ENCODE peak calls at places on chromosome 14, in ten cellular contexts. H, R, A, Z, P, J, O, N, F and I are unnamed samples.

GRCh38 chr14:53108292-53108937 is 44.7 kb downstream of the DDHD1 start:
- DNase-seq in H (no peak), R (no peak), A (no peak), Z (no peak), P (no peak), J (no peak), O (no peak), N (peak), F (no peak), I (no peak)

GRCh38 chr14:70814466-70814865 is 5.2 kb upstream of the MAP3K9 start:
- DNase-seq in H (no peak), R (no peak), A (no peak), Z (no peak), P (no peak), J (no peak), O (no peak), N (peak), F (no peak), I (no peak)

GRCh38 chr14:26385302-26385701 is 212.5 kb downstream of the NOVA1 start:
- DNase-seq in H (no peak), R (no peak), A (no peak), Z (no peak), P (no peak), J (no peak), O (no peak), N (no peak), F (no peak), I (no peak)

GRCh38 chr14:95701846-95702221 is 12.1 kb downstream of the TCL1A start:
- DNase-seq in H (no peak), R (no peak), A (no peak), Z (peak), P (no peak), J (no peak), O (no peak), N (no peak), F (no peak), I (no peak)

GRCh38 chr14:78697341-78697740 is 527.2 kb downstream of the NRXN3 start:
- DNase-seq in H (no peak), R (no peak), A (peak), Z (no peak), P (no peak), J (peak), O (no peak), N (peak), F (peak), I (no peak)

GRCh38 chr14:89269404-89269803 is 147.6 kb downstream of the FOXN3 start:
- DNase-seq in H (no peak), R (no peak), A (no peak), Z (no peak), P (no peak), J (no peak), O (no peak), N (no peak), F (no peak), I (no peak)

GRCh38 chr14:70808402-70809237 is 693 bp downstream of the MAP3K9 start:
- DNase-seq in H (peak), R (no peak), A (peak), Z (no peak), P (peak), J (no peak), O (peak), N (peak), F (peak), I (peak)

GRCh38 chr14:96126339-96126770 is 78.3 kb upstream of the BDKRB2 start:
- DNase-seq in H (no peak), R (no peak), A (no peak), Z (no peak), P (no peak), J (peak), O (no peak), N (peak), F (peak), I (no peak)

GRCh38 chr14:59131926-59132763 is 56.3 kb upstream of the DAAM1 start:
- DNase-seq in H (no peak), R (no peak), A (no peak), Z (no peak), P (no peak), J (no peak), O (no peak), N (no peak), F (no peak), I (no peak)

GRCh38 chr14:21894003-21894897 is 220.6 kb upstream of the OR4E1 start:
- DNase-seq in H (no peak), R (no peak), A (no peak), Z (no peak), P (no peak), J (no peak), O (peak), N (peak), F (no peak), I (no peak)

GRCh38 chr14:79791055-79791732 is 420.1 kb downstream of the DIO2 start:
- DNase-seq in H (no peak), R (no peak), A (no peak), Z (no peak), P (no peak), J (no peak), O (no peak), N (no peak), F (no peak), I (no peak)

GRCh38 chr14:55446127-55446736 is 5.8 kb upstream of the TBPL2 start:
- DNase-seq in H (no peak), R (peak), A (peak), Z (no peak), P (peak), J (peak), O (peak), N (peak), F (peak), I (no peak)

GRCh38 chr14:50070840-50071548 is 45.4 kb downstream of the VCPKMT start:
- DNase-seq in H (no peak), R (no peak), A (no peak), Z (no peak), P (no peak), J (no peak), O (no peak), N (peak), F (peak), I (no peak)

GRCh38 chr14:88866305-88866704 is 41.9 kb downstream of the TTC8 start:
- DNase-seq in H (no peak), R (peak), A (no peak), Z (no peak), P (no peak), J (peak), O (no peak), N (no peak), F (no peak), I (no peak)

GRCh38 chr14:54667764-54668163 is 100.8 kb downstream of the SAMD4A start:
- DNase-seq in H (no peak), R (no peak), A (no peak), Z (no peak), P (no peak), J (no peak), O (no peak), N (no peak), F (no peak), I (no peak)

GRCh38 chr14:68621400-68622365 is 171.2 kb downstream of the ZFP36L1 start:
- DNase-seq in H (no peak), R (peak), A (no peak), Z (no peak), P (no peak), J (peak), O (no peak), N (no peak), F (no peak), I (no peak)

GRCh38 chr14:21097616-21098133 is 780 bp downstream of the ZNF219 start:
- DNase-seq in H (peak), R (no peak), A (no peak), Z (peak), P (peak), J (no peak), O (no peak), N (no peak), F (peak), I (peak)

GRCh38 chr14:104158827-104159798 is 20.7 kb downstream of the KIF26A start:
- DNase-seq in H (no peak), R (no peak), A (no peak), Z (no peak), P (no peak), J (no peak), O (no peak), N (no peak), F (no peak), I (no peak)

GRCh38 chr14:62162998-62163589 is 400.9 kb downstream of the SNAPC1 start:
- DNase-seq in H (no peak), R (no peak), A (peak), Z (no peak), P (no peak), J (peak), O (peak), N (peak), F (peak), I (no peak)

GRCh38 chr14:32932921-32933622 is 5.6 kb upstream of the NPAS3 start:
- DNase-seq in H (peak), R (no peak), A (no peak), Z (peak), P (peak), J (no peak), O (no peak), N (no peak), F (peak), I (peak)

GRCh38 chr14:72830356-72830755 is 63.5 kb downstream of the DPF3 start:
- DNase-seq in H (no peak), R (no peak), A (no peak), Z (no peak), P (no peak), J (no peak), O (no peak), N (no peak), F (no peak), I (no peak)

GRCh38 chr14:26856832-26857508 is 259.1 kb upstream of the NOVA1 start:
- DNase-seq in H (no peak), R (no peak), A (no peak), Z (no peak), P (no peak), J (no peak), O (no peak), N (no peak), F (no peak), I (no peak)

DNA sequence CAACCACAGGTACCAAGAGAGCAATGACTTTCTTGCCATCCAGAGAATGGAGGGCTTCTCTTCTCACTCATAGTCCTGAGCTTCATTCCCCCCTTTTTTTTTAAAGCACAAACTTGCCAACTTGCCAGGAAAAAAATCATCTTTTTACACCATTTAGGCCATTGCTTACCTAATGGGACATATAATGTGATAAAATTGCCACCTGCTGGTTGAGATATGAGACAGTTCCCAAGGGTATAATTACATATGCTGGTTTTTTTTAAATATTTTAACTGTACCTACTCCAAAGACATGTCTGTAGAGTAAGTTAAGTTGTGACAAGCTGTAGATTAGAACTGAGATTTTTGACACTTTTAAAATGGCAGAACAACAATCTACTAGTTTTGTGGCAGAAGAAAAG is 519.1 kb upstream of the SEL1L start:
- DNase-seq in H (no peak), R (no peak), A (no peak), Z (no peak), P (no peak), J (no peak), O (no peak), N (no peak), F (no peak), I (no peak)
- TF ChIP-seq CTCF in H (no peak), R (no peak), A (no peak), Z (no peak), P (no peak), J (no peak), O (no peak), N (no peak), F (no peak), I (no peak)

GRCh38 chr14:101620821-101621785 is 59.8 kb downstream of the DIO3 start:
- DNase-seq in H (no peak), R (no peak), A (no peak), Z (no peak), P (no peak), J (no peak), O (no peak), N (no peak), F (no peak), I (no peak)

GRCh38 chr14:101623685-101624444 is 62.6 kb downstream of the DIO3 start:
- DNase-seq in H (no peak), R (no peak), A (no peak), Z (no peak), P (no peak), J (no peak), O (no peak), N (no peak), F (no peak), I (no peak)

GRCh38 chr14:101624579-101624978 is 63.3 kb downstream of the DIO3 start:
- DNase-seq in H (no peak), R (no peak), A (no peak), Z (no peak), P (no peak), J (no peak), O (no peak), N (no peak), F (no peak), I (no peak)

GRCh38 chr14:101622251-101623076 is 61.2 kb downstream of the DIO3 start:
- DNase-seq in H (no peak), R (no peak), A (no peak), Z (no peak), P (no peak), J (no peak), O (no peak), N (no peak), F (no peak), I (no peak)

GRCh38 chr14:101623077-101623372 is 61.7 kb downstream of the DIO3 start:
- DNase-seq in H (no peak), R (no peak), A (no peak), Z (no peak), P (no peak), J (no peak), O (no peak), N (no peak), F (no peak), I (no peak)
- TF ChIP-seq CTCF in H (no peak), R (no peak), A (no peak), Z (no peak), P (no peak), J (no peak), O (no peak), N (no peak), F (no peak), I (no peak)

GRCh38 chr14:93736378-93737014 is 51.8 kb downstream of the PRIMA1 start:
- DNase-seq in H (no peak), R (no peak), A (peak), Z (no peak), P (no peak), J (no peak), O (peak), N (peak), F (no peak), I (peak)
- TF ChIP-seq CTCF in H (no peak), R (no peak), A (peak), Z (no peak), P (peak), J (no peak), O (peak), N (no peak), F (no peak), I (no peak)

DNA sequence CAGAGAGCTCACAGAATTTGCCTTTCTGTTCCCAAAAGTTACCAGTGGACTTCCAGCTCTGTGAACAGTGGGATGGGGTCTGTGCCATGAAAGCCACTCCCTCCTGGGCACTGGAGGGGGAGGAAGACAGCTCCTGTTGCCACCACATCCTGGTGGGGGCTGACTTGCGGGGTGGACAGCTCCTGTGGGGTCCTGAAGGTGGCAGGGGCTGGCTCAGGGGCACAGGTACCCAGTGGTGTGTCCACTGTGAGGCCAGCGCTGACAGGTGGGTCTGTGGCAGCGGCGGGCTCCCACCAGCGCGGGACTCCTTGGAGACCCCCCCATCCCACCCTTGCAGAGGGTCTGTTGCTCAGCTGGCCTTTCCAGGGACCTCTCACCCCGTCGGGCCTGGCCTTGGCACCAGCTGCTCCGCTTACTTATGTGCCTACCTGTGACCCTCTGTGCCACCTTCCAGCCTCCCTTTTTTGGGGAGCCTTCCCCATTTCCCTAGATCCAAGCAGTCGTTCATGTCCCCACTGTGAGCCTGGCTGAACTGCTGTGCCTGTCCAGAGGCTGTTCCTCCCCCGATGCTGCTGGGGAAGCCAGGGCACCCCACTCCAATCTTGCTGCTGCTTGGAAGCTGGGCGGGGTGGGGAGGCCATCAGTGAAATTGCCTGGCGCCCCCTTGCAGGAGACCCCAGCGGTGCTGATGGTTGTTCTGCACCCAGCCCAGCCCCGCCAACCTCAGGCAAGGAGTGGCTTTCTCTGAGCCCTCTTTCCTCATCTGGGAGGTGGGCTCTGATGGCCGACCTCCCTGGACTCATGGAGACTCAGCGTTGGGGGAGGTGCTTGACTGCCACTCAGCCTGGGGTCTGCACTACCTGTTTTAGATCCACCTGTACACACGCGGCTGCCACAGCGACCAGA is 2.2 kb downstream of the TEDC1 start:
- DNase-seq in H (peak), R (no peak), A (no peak), Z (peak), P (peak), J (no peak), O (no peak), N (peak), F (no peak), I (peak)
- TF ChIP-seq CTCF in H (no peak), R (no peak), A (no peak), Z (no peak), P (no peak), J (no peak), O (no peak), N (no peak), F (no peak), I (no peak)

GRCh38 chr14:64807588-64807987 is 72.1 kb downstream of the SPTB start:
- DNase-seq in H (peak), R (no peak), A (no peak), Z (no peak), P (no peak), J (no peak), O (no peak), N (no peak), F (no peak), I (no peak)

GRCh38 chr14:64804754-64805260 is 74.9 kb downstream of the SPTB start:
- DNase-seq in H (no peak), R (no peak), A (no peak), Z (no peak), P (no peak), J (no peak), O (no peak), N (no peak), F (no peak), I (no peak)

GRCh38 chr14:64808449-64808848 is 71.3 kb downstream of the SPTB start:
- DNase-seq in H (no peak), R (no peak), A (no peak), Z (no peak), P (no peak), J (no peak), O (no peak), N (no peak), F (no peak), I (no peak)

GRCh38 chr14:64806862-64807495 is 72.7 kb downstream of the SPTB start:
- DNase-seq in H (no peak), R (no peak), A (no peak), Z (no peak), P (no peak), J (no peak), O (no peak), N (no peak), F (no peak), I (no peak)

GRCh38 chr14:64806202-64806861 is 73.4 kb downstream of the SPTB start:
- DNase-seq in H (peak), R (peak), A (peak), Z (no peak), P (no peak), J (peak), O (peak), N (no peak), F (no peak), I (no peak)
- TF ChIP-seq CTCF in H (no peak), R (no peak), A (no peak), Z (no peak), P (no peak), J (no peak), O (no peak), N (no peak), F (no peak), I (no peak)

DNA sequence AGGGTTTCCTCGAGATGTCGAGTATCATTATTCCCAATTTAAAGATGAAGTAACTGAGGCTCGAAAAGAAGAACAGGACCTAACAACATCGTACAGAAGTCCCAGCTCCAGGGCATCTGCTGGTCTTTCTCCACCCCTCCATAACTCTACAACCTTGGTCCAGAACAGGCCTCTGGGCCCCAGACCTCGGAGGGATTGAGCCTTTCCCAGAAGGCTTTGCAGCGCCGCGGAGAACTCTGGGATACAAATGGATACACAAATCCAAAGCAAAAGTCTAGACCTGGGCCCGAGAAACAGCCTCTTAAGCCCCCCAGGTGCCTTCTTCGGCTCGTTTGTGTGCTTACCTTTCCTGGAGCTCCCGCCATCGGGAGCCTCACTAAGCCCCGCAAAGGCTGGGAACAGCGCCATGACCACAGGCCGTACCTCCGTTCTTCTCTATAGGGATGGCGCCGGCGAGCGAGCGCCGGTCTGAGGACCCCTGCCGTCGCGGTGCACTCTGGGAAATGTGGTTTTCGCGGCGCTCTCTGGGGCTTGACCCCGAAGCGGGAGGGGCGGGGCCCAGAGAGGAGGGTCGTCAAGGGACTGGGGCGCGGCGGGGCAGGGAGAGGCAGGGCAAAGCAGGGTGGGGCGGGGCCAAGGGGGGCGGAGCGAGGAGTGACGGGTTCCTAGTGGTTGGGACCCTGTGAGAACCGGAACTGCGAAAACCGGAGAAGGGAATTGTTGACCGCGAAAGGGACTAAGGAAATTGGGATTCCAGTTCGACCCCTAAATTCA is at the start of gene NRDE2:
- DNase-seq in H (peak), R (peak), A (peak), Z (peak), P (peak), J (peak), O (peak), N (peak), F (peak), I (peak)
- TF ChIP-seq CTCF in H (no peak), R (no peak), A (no peak), Z (no peak), P (no peak), J (no peak), O (no peak), N (no peak), F (no peak), I (no peak)

GRCh38 chr14:100140452-100141132 is 18.9 kb downstream of the DEGS2 start:
- DNase-seq in H (no peak), R (no peak), A (no peak), Z (no peak), P (no peak), J (peak), O (no peak), N (no peak), F (no peak), I (no peak)
- TF ChIP-seq CTCF in H (no peak), R (peak), A (no peak), Z (no peak), P (no peak), J (peak), O (no peak), N (no peak), F (no peak), I (peak)

DNA sequence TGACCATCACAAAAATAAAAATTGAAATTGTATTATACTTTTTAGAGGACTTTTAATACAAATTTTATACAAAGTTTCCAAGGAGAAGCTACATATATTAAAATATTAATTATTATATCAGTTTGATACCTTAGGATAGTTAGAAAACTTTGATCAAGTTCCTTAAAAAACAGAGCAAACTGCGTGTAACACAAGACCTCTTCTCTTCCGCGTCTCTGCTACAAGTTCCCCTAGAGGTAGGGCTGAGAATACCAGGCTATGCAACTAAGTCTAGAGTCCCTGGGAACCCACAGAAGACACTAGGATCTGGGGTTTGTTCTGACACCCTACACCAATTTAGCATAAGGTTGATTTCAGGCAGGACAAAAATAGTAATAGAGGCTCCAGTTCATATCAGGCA is 319.0 kb downstream of the FOXG1 start:
- DNase-seq in H (no peak), R (no peak), A (peak), Z (no peak), P (no peak), J (peak), O (peak), N (no peak), F (no peak), I (no peak)
- TF ChIP-seq CTCF in H (no peak), R (peak), A (no peak), Z (no peak), P (no peak), J (peak), O (no peak), N (no peak), F (no peak), I (no peak)